ENCODE peak calls at places on chromosomes 12 and 14, in eight cellular contexts. L, I, X, M, Y, W, Z and C are unnamed samples.

GRCh38 chr12:10235761-10236631 is 23.3 kb downstream of the GABARAPL1 start:
- DNase-seq in M (no peak), W (no peak), Y (no peak), L (no peak), Z (peak; percentile 44), X (no peak), I (no peak), C (no peak)

GRCh38 chr14:103281496-103282231 is 52.4 kb upstream of the EIF5 start:
- DNase-seq in X (no peak), Z (peak; percentile 62), M (no peak), L (peak; percentile 77), I (peak; percentile 72), W (no peak), Y (no peak), C (peak; percentile 80)

GRCh38 chr14:101954501-101954900 is 9.9 kb upstream of the DYNC1H1 start:
- DNase-seq in Z (no peak), W (no peak), I (no peak), L (no peak), M (no peak), X (no peak), Y (no peak), C (no peak)

GRCh38 chr12:14325716-14326343 is 39.7 kb upstream of the ATF7IP start:
- DNase-seq in Y (no peak), W (no peak), L (no peak), M (no peak), X (no peak), Z (no peak), I (no peak), C (no peak)

GRCh38 chr12:127230843-127231260 is 1036.1 kb upstream of the TMEM132C start:
- DNase-seq in X (no peak), L (no peak), Z (peak; percentile 94), M (no peak), W (no peak), Y (no peak), I (no peak), C (no peak)

GRCh38 chr14:47235619-47236018 is 439.8 kb downstream of the MDGA2 start:
- DNase-seq in I (no peak), W (no peak), X (no peak), M (no peak), L (no peak), Y (no peak), Z (no peak), C (no peak)

GRCh38 chr12:12655061-12655460 is 40.9 kb downstream of the GPR19 start:
- DNase-seq in I (no peak), M (no peak), Z (no peak), X (no peak), Y (no peak), L (no peak), W (no peak), C (no peak)

GRCh38 chr12:56590237-56590830 is 39.8 kb downstream of the BAZ2A start:
- DNase-seq in L (no peak), W (no peak), X (no peak), Y (no peak), Z (peak; percentile 17), I (no peak), M (no peak), C (no peak)

GRCh38 chr12:15808250-15808971 is 19.2 kb upstream of the EPS8 start:
- DNase-seq in I (no peak), X (no peak), W (no peak), Y (no peak), L (no peak), M (no peak), Z (peak; percentile 83), C (no peak)

GRCh38 chr12:111443586-111443985 is 37.9 kb downstream of the SH2B3 start:
- DNase-seq in Z (peak; percentile 80), I (no peak), L (no peak), X (no peak), W (no peak), Y (no peak), M (no peak), C (peak; percentile 30)

GRCh38 chr14:23638414-23639047 is 2.4 kb downstream of the DHRS2 start:
- DNase-seq in Y (no peak), I (no peak), M (no peak), W (no peak), X (no peak), Z (no peak), L (no peak), C (no peak)

GRCh38 chr12:48514728-48515127 is 10.7 kb upstream of the OR8S1 start:
- DNase-seq in Z (no peak), Y (no peak), X (no peak), M (no peak), W (no peak), L (no peak), I (no peak), C (no peak)

GRCh38 chr14:20679907-20680306 is 4.5 kb upstream of the RNASE4 start:
- DNase-seq in Y (no peak), L (no peak), M (no peak), Z (peak; percentile 37), W (no peak), I (no peak), X (no peak), C (no peak)

GRCh38 chr12:6829532-6830220 is 1.5 kb downstream of the P3H3 start:
- DNase-seq in Y (no peak), L (no peak), X (no peak), W (no peak), Z (peak; percentile 43), M (no peak), I (no peak), C (no peak)

GRCh38 chr12:6827437-6827894 is 741 bp upstream of the P3H3 start:
- DNase-seq in L (peak; percentile 90), I (peak; percentile 95), Y (no peak), X (no peak), M (peak; percentile 86), W (peak; percentile 81), Z (peak; percentile 79), C (no peak)

GRCh38 chr12:6827982-6828670 is at the start of gene P3H3:
- DNase-seq in I (peak; percentile 69), M (no peak), Z (peak; percentile 47), L (peak; percentile 70), X (no peak), Y (no peak), W (peak; percentile 63), C (no peak)

GRCh38 chr12:6830286-6830892 is 2.2 kb downstream of the P3H3 start:
- DNase-seq in X (no peak), M (no peak), I (no peak), W (no peak), Y (no peak), L (no peak), Z (no peak), C (no peak)

DNA sequence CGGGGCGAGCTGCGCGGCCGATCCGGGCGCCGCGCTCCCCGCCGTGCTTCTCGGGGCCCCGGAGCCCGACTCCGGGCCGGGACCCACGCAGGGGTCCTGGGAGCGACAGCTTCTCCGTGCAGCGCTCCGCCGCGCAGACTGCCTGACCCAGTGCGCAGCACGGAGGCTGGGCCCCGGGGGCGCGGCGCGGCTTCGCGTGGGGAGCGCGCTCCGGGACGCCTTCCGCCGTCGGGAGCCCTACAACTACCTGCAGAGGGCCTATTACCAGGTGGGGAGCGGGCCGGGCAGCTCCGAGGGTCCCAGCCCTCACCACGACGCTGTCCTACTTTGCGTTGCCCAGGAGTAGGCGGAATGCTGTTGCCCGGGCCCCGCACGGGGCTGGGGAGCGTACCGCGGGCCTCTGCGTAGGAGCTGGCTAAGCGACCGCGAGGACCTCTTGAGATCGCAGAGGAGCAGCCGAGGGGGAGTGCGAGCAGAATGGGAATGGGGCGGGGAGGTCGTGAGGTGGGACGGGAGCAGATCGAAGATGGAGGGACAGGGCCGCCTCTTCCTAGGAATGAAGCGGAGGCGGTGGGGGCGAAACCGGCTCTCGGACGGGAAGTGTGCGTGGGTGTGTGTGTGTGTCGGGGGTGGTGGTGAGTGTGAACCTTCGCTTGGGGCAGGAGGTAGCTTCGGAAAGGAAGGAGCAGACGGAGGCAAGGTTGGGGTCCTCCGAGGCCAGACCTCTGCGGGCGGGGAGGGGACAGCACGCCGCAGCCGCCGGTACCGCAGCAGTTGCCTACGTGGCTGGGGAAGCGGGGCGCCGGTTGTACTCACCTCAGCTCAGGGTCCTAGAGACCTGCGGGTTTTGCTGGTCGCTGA is 694 bp downstream of the P3H3 start:
- DNase-seq in W (peak; percentile 62), I (peak; percentile 59), X (no peak), Z (peak; percentile 50), Y (no peak), M (no peak), L (peak; percentile 64), C (no peak)
- TF ChIP-seq POLR2A in W (no peak), I (peak; percentile 13), X (no peak), Z (no peak), Y (peak; percentile 57), M (no peak), L (peak; percentile 67), C (no peak)

DNA sequence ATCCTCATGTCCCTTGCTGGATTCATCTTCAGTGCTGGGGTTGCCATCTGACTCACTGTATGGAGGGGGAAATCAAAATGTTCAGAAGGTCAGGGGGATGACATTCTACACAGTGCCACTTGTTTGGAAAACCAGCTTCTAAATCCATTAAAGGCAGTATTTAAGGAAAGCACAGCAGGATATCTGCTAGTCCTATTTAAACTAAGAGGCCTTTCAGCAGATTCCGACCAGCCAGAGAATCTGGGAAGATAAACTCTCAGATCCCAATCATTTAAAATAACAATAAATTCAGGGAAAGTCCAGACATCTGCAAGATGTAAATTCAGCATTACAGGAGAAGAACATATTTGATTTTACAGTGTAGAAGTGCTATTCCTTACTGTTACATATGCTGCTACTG is 3.8 kb downstream of the SIX4 start:
- DNase-seq in Y (no peak), M (no peak), L (no peak), I (no peak), X (no peak), W (no peak), Z (peak; percentile 11), C (no peak)
- H3K4me3 ChIP-seq in Y (no peak overlapping the region), M (no peak overlapping the region), L (no peak overlapping the region), I (no peak overlapping the region), X (no peak overlapping the region), W (no peak overlapping the region), Z (peak overlapping the region; percentile 71), C (no peak overlapping the region)

DNA sequence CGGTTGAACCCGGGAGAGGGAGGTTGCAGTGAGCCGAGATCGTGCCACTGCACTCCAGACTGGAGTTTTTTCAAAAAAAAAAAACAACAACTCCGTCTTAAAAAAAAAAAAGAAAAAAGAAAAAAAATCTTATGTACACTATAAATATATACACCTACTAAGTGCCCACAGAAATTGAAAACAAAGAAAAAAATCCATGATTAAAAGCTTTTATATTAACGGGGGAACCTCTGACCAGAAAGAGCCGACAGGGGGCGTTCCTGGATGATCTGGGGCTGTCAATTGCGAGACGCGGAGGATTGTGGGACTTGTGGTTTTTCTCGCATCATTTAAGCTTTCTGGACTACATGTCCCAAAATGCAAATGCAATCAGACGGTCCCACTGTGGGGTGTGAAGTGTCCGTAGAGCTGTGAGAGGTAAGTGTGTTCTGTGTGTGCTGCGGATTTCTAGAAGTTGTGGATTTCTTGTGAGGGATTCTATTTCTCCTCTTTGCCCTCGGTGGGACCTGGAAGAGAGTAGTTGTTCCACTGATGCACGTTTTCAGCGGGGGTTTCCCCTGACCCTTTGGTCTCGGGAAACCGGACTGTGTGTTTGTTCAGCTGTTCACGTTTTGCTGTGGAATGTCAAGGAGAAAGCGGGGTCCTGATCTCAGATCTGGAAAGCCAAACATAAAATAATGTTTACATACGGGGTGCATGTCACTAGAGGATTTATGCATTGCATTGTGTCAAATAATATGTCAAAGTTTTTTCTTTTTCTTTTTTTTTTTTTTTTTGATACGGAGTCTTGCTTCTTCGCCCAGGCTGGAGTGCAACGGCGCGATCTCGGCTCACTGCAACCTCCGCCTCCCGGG is at the start of gene SIRT4:
- DNase-seq in M (peak; percentile 92), Z (peak; percentile 94), L (peak; percentile 83), W (peak; percentile 84), X (peak; percentile 60), Y (peak; percentile 88), I (peak; percentile 93), C (peak; percentile 86)
- TF ChIP-seq POLR2A in M (no peak), Z (no peak), L (peak; percentile 8), W (no peak), X (no peak), Y (no peak), I (peak; percentile 17), C (no peak)

GRCh38 chr12:81639196-81639595 is 120.0 kb downstream of the PPFIA2 start:
- DNase-seq in Y (no peak), W (no peak), Z (no peak), M (no peak), L (no peak), X (no peak), I (no peak), C (no peak)
- H3K4me3 ChIP-seq in Y (no peak overlapping the region), W (no peak overlapping the region), Z (no peak overlapping the region), M (no peak overlapping the region), L (no peak overlapping the region), X (no peak overlapping the region), I (no peak overlapping the region), C (no peak overlapping the region)